ENCODE peak calls at places on chromosomes 2 and 18, in six cellular contexts. One of them, this sample, is unnamed. For H3K27me3, the result is how much of the 10 kb centered on the place peaks cover.

GRCh38 chr2:102120261-102121259 is 22.0 kb upstream of the IL1R1 start:
- DNase-seq in PC-9: no peak
- DNase-seq in astrocyte: no peak
- DNase-seq in CD8-positive, alpha-beta T cell: no peak
- DNase-seq in HL-60: no peak
- DNase-seq in uterus: no peak
- DNase-seq in this sample: no peak

GRCh38 chr2:53452957-53453748 is 314.5 kb upstream of the CHAC2 start:
- DNase-seq in PC-9: no peak
- DNase-seq in astrocyte: no peak
- DNase-seq in CD8-positive, alpha-beta T cell: no peak
- DNase-seq in HL-60: no peak
- DNase-seq in uterus: no peak
- DNase-seq in this sample: no peak

GRCh38 chr2:20524412-20525040 is 77.7 kb downstream of the RHOB start:
- DNase-seq in PC-9: no peak
- DNase-seq in astrocyte: no peak
- DNase-seq in CD8-positive, alpha-beta T cell: no peak
- DNase-seq in HL-60: no peak
- DNase-seq in uterus: peak
- DNase-seq in this sample: no peak

GRCh38 chr2:169291517-169291916 is 70.8 kb downstream of the LRP2 start:
- DNase-seq in PC-9: no peak
- DNase-seq in astrocyte: no peak
- DNase-seq in CD8-positive, alpha-beta T cell: no peak
- DNase-seq in HL-60: no peak
- DNase-seq in uterus: no peak
- DNase-seq in this sample: no peak

GRCh38 chr18:27605107-27605834 is 420.2 kb upstream of the CHST9 start:
- DNase-seq in PC-9: no peak
- DNase-seq in astrocyte: peak
- DNase-seq in CD8-positive, alpha-beta T cell: no peak
- DNase-seq in HL-60: peak
- DNase-seq in uterus: peak
- DNase-seq in this sample: peak

GRCh38 chr2:225100856-225101294 is 58.6 kb upstream of the DOCK10 start:
- DNase-seq in PC-9: peak
- DNase-seq in astrocyte: peak
- DNase-seq in CD8-positive, alpha-beta T cell: no peak
- DNase-seq in HL-60: no peak
- DNase-seq in uterus: no peak
- DNase-seq in this sample: peak

GRCh38 chr2:219228745-219229374 is 576 bp downstream of the ATG9A start:
- DNase-seq in PC-9: no peak
- DNase-seq in astrocyte: no peak
- DNase-seq in CD8-positive, alpha-beta T cell: no peak
- DNase-seq in HL-60: no peak
- DNase-seq in uterus: no peak
- DNase-seq in this sample: no peak

GRCh38 chr18:22683196-22683676 is 249.9 kb upstream of the RBBP8 start:
- DNase-seq in PC-9: no peak
- DNase-seq in astrocyte: peak
- DNase-seq in CD8-positive, alpha-beta T cell: no peak
- DNase-seq in HL-60: no peak
- DNase-seq in uterus: peak
- DNase-seq in this sample: peak

GRCh38 chr18:25076980-25077780 is 274.8 kb downstream of the ZNF521 start:
- DNase-seq in PC-9: no peak
- DNase-seq in astrocyte: no peak
- DNase-seq in CD8-positive, alpha-beta T cell: no peak
- DNase-seq in HL-60: no peak
- DNase-seq in uterus: no peak
- DNase-seq in this sample: no peak

GRCh38 chr2:69642709-69643601 is 584 bp downstream of the AAK1 start:
- DNase-seq in PC-9: peak
- DNase-seq in astrocyte: peak
- DNase-seq in CD8-positive, alpha-beta T cell: peak
- DNase-seq in HL-60: no peak
- DNase-seq in uterus: peak
- DNase-seq in this sample: peak

GRCh38 chr2:72893594-72894319 is 6.5 kb downstream of the SPR start:
- DNase-seq in PC-9: peak
- DNase-seq in astrocyte: peak
- DNase-seq in CD8-positive, alpha-beta T cell: no peak
- DNase-seq in HL-60: peak
- DNase-seq in uterus: peak
- DNase-seq in this sample: no peak

GRCh38 chr2:128435576-128436497 is 117.2 kb upstream of the HS6ST1 start:
- DNase-seq in PC-9: no peak
- DNase-seq in astrocyte: no peak
- DNase-seq in CD8-positive, alpha-beta T cell: no peak
- DNase-seq in HL-60: no peak
- DNase-seq in uterus: peak
- DNase-seq in this sample: no peak

GRCh38 chr2:163505281-163505680 is 230.5 kb downstream of the FIGN start:
- DNase-seq in PC-9: no peak
- DNase-seq in astrocyte: peak
- DNase-seq in CD8-positive, alpha-beta T cell: no peak
- DNase-seq in HL-60: no peak
- DNase-seq in uterus: no peak
- DNase-seq in this sample: no peak

GRCh38 chr2:423479-423878 is 135.6 kb upstream of the ALKAL2 start:
- DNase-seq in PC-9: no peak
- DNase-seq in astrocyte: no peak
- DNase-seq in CD8-positive, alpha-beta T cell: no peak
- DNase-seq in HL-60: no peak
- DNase-seq in uterus: no peak
- DNase-seq in this sample: no peak

GRCh38 chr18:9712606-9713005 is 4.5 kb downstream of the RAB31 start:
- DNase-seq in PC-9: no peak
- DNase-seq in astrocyte: no peak
- DNase-seq in CD8-positive, alpha-beta T cell: no peak
- DNase-seq in HL-60: no peak
- DNase-seq in uterus: no peak
- DNase-seq in this sample: no peak

GRCh38 chr2:232512557-232512956 is 7.6 kb upstream of the PRSS56 start:
- DNase-seq in PC-9: no peak
- DNase-seq in astrocyte: no peak
- DNase-seq in CD8-positive, alpha-beta T cell: no peak
- DNase-seq in HL-60: no peak
- DNase-seq in uterus: no peak
- DNase-seq in this sample: no peak

GRCh38 chr2:3414133-3414856 is 34.8 kb downstream of the TRAPPC12 start:
- DNase-seq in PC-9: no peak
- DNase-seq in astrocyte: no peak
- DNase-seq in CD8-positive, alpha-beta T cell: no peak
- DNase-seq in HL-60: no peak
- DNase-seq in uterus: no peak
- DNase-seq in this sample: no peak

GRCh38 chr2:202299712-202300111 is 34.1 kb downstream of the NOP58 start:
- DNase-seq in PC-9: no peak
- DNase-seq in astrocyte: no peak
- DNase-seq in CD8-positive, alpha-beta T cell: no peak
- DNase-seq in HL-60: no peak
- DNase-seq in uterus: no peak
- DNase-seq in this sample: no peak

GRCh38 chr2:132621131-132621875 is 48.7 kb downstream of the LYPD1 start:
- DNase-seq in PC-9: no peak
- DNase-seq in astrocyte: no peak
- DNase-seq in CD8-positive, alpha-beta T cell: no peak
- DNase-seq in HL-60: no peak
- DNase-seq in uterus: no peak
- DNase-seq in this sample: no peak

GRCh38 chr18:31230495-31230894 is 67.8 kb upstream of the DSC1 start:
- DNase-seq in PC-9: peak
- DNase-seq in astrocyte: peak
- DNase-seq in CD8-positive, alpha-beta T cell: no peak
- DNase-seq in HL-60: no peak
- DNase-seq in uterus: no peak
- DNase-seq in this sample: peak

GRCh38 chr18:32730068-32730467 is 42.8 kb downstream of the KLHL14 start:
- DNase-seq in PC-9: no peak
- DNase-seq in astrocyte: no peak
- DNase-seq in CD8-positive, alpha-beta T cell: no peak
- DNase-seq in HL-60: no peak
- DNase-seq in uterus: no peak
- DNase-seq in this sample: no peak

GRCh38 chr2:231296401-231296800 is 98.0 kb downstream of the ARMC9 start:
- DNase-seq in PC-9: no peak
- DNase-seq in astrocyte: no peak
- DNase-seq in CD8-positive, alpha-beta T cell: no peak
- DNase-seq in HL-60: no peak
- DNase-seq in uterus: no peak
- DNase-seq in this sample: no peak
- TF ChIP-seq CTCF in PC-9: no peak
- TF ChIP-seq CTCF in astrocyte: no peak
- TF ChIP-seq CTCF in CD8-positive, alpha-beta T cell: no peak
- TF ChIP-seq CTCF in HL-60: no peak
- TF ChIP-seq CTCF in uterus: no peak
- TF ChIP-seq CTCF in this sample: no peak

GRCh38 chr2:60535392-60536312 is 17.8 kb downstream of the BCL11A start:
- DNase-seq in PC-9: no peak
- DNase-seq in astrocyte: no peak
- DNase-seq in CD8-positive, alpha-beta T cell: no peak
- DNase-seq in HL-60: no peak
- DNase-seq in uterus: no peak
- DNase-seq in this sample: no peak

GRCh38 chr2:60532421-60532820 is 21.0 kb downstream of the BCL11A start:
- DNase-seq in PC-9: no peak
- DNase-seq in astrocyte: no peak
- DNase-seq in CD8-positive, alpha-beta T cell: no peak
- DNase-seq in HL-60: no peak
- DNase-seq in uterus: no peak
- DNase-seq in this sample: no peak

GRCh38 chr2:60533114-60534033 is 20.1 kb downstream of the BCL11A start:
- DNase-seq in PC-9: no peak
- DNase-seq in astrocyte: peak
- DNase-seq in CD8-positive, alpha-beta T cell: no peak
- DNase-seq in HL-60: no peak
- DNase-seq in uterus: no peak
- DNase-seq in this sample: no peak

GRCh38 chr2:60531638-60532216 is 21.7 kb downstream of the BCL11A start:
- DNase-seq in PC-9: no peak
- DNase-seq in astrocyte: no peak
- DNase-seq in CD8-positive, alpha-beta T cell: no peak
- DNase-seq in HL-60: no peak
- DNase-seq in uterus: no peak
- DNase-seq in this sample: no peak

DNA sequence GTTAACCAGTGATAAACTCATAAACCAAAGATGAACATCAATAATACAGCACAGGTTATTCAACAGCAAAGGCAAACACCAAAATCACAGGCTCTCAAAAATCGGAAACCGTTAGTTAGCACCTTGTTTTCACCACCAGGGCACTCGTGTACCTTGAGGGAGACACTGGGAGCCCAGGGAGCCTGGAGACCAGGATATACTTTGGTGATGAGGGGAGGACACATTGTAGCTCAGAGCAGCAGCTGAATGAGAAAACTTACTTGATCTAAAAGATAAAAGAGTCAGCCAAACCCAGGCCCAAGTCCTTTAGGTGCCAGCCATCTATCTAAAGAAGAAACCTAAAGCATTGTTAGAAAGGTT is 19.4 kb downstream of the BCL11A start:
- DNase-seq in PC-9: no peak
- DNase-seq in astrocyte: no peak
- DNase-seq in CD8-positive, alpha-beta T cell: no peak
- DNase-seq in HL-60: no peak
- DNase-seq in uterus: no peak
- DNase-seq in this sample: no peak
- H3K27me3 ChIP-seq in PC-9: half or more
- H3K27me3 ChIP-seq in astrocyte: under half
- H3K27me3 ChIP-seq in CD8-positive, alpha-beta T cell: under half
- H3K27me3 ChIP-seq in HL-60: under half
- H3K27me3 ChIP-seq in uterus: under half
- H3K27me3 ChIP-seq in this sample: under half

GRCh38 chr2:152336103-152336853 is 1.3 kb downstream of the FMNL2 start:
- DNase-seq in PC-9: peak
- DNase-seq in astrocyte: peak
- DNase-seq in CD8-positive, alpha-beta T cell: no peak
- DNase-seq in HL-60: no peak
- DNase-seq in uterus: peak
- DNase-seq in this sample: no peak

GRCh38 chr2:152335016-152335850 is at the start of gene FMNL2:
- DNase-seq in PC-9: peak
- DNase-seq in astrocyte: peak
- DNase-seq in CD8-positive, alpha-beta T cell: no peak
- DNase-seq in HL-60: no peak
- DNase-seq in uterus: peak
- DNase-seq in this sample: no peak

GRCh38 chr2:152336854-152337510 is 2.0 kb downstream of the FMNL2 start:
- DNase-seq in PC-9: no peak
- DNase-seq in astrocyte: peak
- DNase-seq in CD8-positive, alpha-beta T cell: no peak
- DNase-seq in HL-60: no peak
- DNase-seq in uterus: peak
- DNase-seq in this sample: no peak

GRCh38 chr2:152334701-152335015 is 316 bp upstream of the FMNL2 start:
- DNase-seq in PC-9: no peak
- DNase-seq in astrocyte: no peak
- DNase-seq in CD8-positive, alpha-beta T cell: no peak
- DNase-seq in HL-60: no peak
- DNase-seq in uterus: no peak
- DNase-seq in this sample: no peak

GRCh38 chr2:152335851-152336102 is 803 bp downstream of the FMNL2 start:
- DNase-seq in PC-9: no peak
- DNase-seq in astrocyte: no peak
- DNase-seq in CD8-positive, alpha-beta T cell: no peak
- DNase-seq in HL-60: no peak
- DNase-seq in uterus: peak
- DNase-seq in this sample: no peak
- H3K4me3 ChIP-seq in PC-9: peak
- H3K4me3 ChIP-seq in astrocyte: peak
- H3K4me3 ChIP-seq in CD8-positive, alpha-beta T cell: peak
- H3K4me3 ChIP-seq in HL-60: peak
- H3K4me3 ChIP-seq in uterus: peak
- H3K4me3 ChIP-seq in this sample: peak

GRCh38 chr18:8299054-8299708 is 310.1 kb upstream of the RAB12 start:
- DNase-seq in PC-9: no peak
- DNase-seq in astrocyte: no peak
- DNase-seq in CD8-positive, alpha-beta T cell: no peak
- DNase-seq in HL-60: no peak
- DNase-seq in uterus: no peak
- DNase-seq in this sample: no peak

GRCh38 chr18:8293184-8293583 is 316.1 kb upstream of the RAB12 start:
- DNase-seq in PC-9: no peak
- DNase-seq in astrocyte: no peak
- DNase-seq in CD8-positive, alpha-beta T cell: no peak
- DNase-seq in HL-60: no peak
- DNase-seq in uterus: no peak
- DNase-seq in this sample: no peak

GRCh38 chr18:8301427-8302172 is 307.6 kb upstream of the RAB12 start:
- DNase-seq in PC-9: no peak
- DNase-seq in astrocyte: peak
- DNase-seq in CD8-positive, alpha-beta T cell: no peak
- DNase-seq in HL-60: no peak
- DNase-seq in uterus: no peak
- DNase-seq in this sample: no peak

GRCh38 chr18:8300749-8301148 is 308.5 kb upstream of the RAB12 start:
- DNase-seq in PC-9: no peak
- DNase-seq in astrocyte: no peak
- DNase-seq in CD8-positive, alpha-beta T cell: no peak
- DNase-seq in HL-60: no peak
- DNase-seq in uterus: no peak
- DNase-seq in this sample: no peak

GRCh38 chr18:8298186-8298585 is 311.1 kb upstream of the RAB12 start:
- DNase-seq in PC-9: no peak
- DNase-seq in astrocyte: no peak
- DNase-seq in CD8-positive, alpha-beta T cell: no peak
- DNase-seq in HL-60: no peak
- DNase-seq in uterus: no peak
- DNase-seq in this sample: no peak
- TF ChIP-seq CTCF in PC-9: no peak
- TF ChIP-seq CTCF in astrocyte: no peak
- TF ChIP-seq CTCF in CD8-positive, alpha-beta T cell: no peak
- TF ChIP-seq CTCF in HL-60: no peak
- TF ChIP-seq CTCF in uterus: no peak
- TF ChIP-seq CTCF in this sample: no peak

This sample was measured in kidney epithelial cell.